ENCODE peak calls at places on chromosomes 16 and 17, in seven cellular contexts. I, P, M, U, A, L and G are unnamed samples.

GRCh38 chr17:60106377-60107059 is 27.8 kb upstream of the HEATR6 start:
- DNase-seq in I (no peak), P (no peak), M (no peak), U (peak; percentile 70), A (no peak), L (no peak), G (no peak)

GRCh38 chr16:535446-536405 is 8.2 kb downstream of the CAPN15 start:
- DNase-seq in I (no peak), P (no peak), M (no peak), U (peak; percentile 57), A (peak; percentile 89), L (no peak), G (no peak)

GRCh38 chr17:19311421-19312215 is 50.9 kb downstream of the B9D1 start:
- DNase-seq in I (no peak), P (no peak), M (no peak), U (peak; percentile 41), A (no peak), L (no peak), G (no peak)

GRCh38 chr17:73969956-73970355 is 233.5 kb upstream of the RPL38 start:
- DNase-seq in I (no peak), P (no peak), M (no peak), U (no peak), A (peak; percentile 45), L (peak; percentile 81), G (no peak)

GRCh38 chr17:28491286-28491685 is 14.9 kb upstream of the FOXN1 start:
- DNase-seq in I (no peak), P (no peak), M (no peak), U (no peak), A (no peak), L (no peak), G (no peak)

GRCh38 chr17:68399638-68400403 is 57.5 kb downstream of the WIPI1 start:
- DNase-seq in I (no peak), P (no peak), M (no peak), U (peak; percentile 16), A (peak; percentile 65), L (peak; percentile 82), G (no peak)

GRCh38 chr17:28745052-28745776 is 1.4 kb downstream of the TRAF4 start:
- DNase-seq in I (peak; percentile 70), P (peak; percentile 66), M (no peak), U (no peak), A (peak; percentile 85), L (no peak), G (no peak)

GRCh38 chr17:58667934-58668597 is 23.8 kb downstream of the TEX14 start:
- DNase-seq in I (no peak), P (no peak), M (no peak), U (peak; percentile 15), A (no peak), L (no peak), G (no peak)

GRCh38 chr17:21394265-21394664 is 18.1 kb downstream of the KCNJ12 start:
- DNase-seq in I (no peak), P (no peak), M (no peak), U (peak; percentile 31), A (no peak), L (no peak), G (no peak)

GRCh38 chr16:28873543-28874201 is 4.6 kb upstream of the ATP2A1 start:
- DNase-seq in I (no peak), P (no peak), M (no peak), U (no peak), A (no peak), L (no peak), G (no peak)

GRCh38 chr17:64081802-64082799 is 47.8 kb downstream of the ERN1 start:
- DNase-seq in I (no peak), P (no peak), M (no peak), U (peak; percentile 65), A (peak; percentile 52), L (no peak), G (no peak)

GRCh38 chr17:76581515-76581914 is 4.1 kb downstream of the ST6GALNAC2 start:
- DNase-seq in I (no peak), P (no peak), M (no peak), U (no peak), A (no peak), L (no peak), G (no peak)

GRCh38 chr17:42944211-42944610 is 20.0 kb downstream of the AARSD1 start:
- DNase-seq in I (no peak), P (no peak), M (no peak), U (no peak), A (no peak), L (no peak), G (no peak)

GRCh38 chr17:40025991-40026815 is 11.0 kb downstream of the CSF3 start:
- DNase-seq in I (no peak), P (no peak), M (no peak), U (no peak), A (peak; percentile 5), L (no peak), G (no peak)

GRCh38 chr17:78974635-78975591 is 4.8 kb downstream of the LGALS3BP start:
- DNase-seq in I (no peak), P (peak; percentile 32), M (no peak), U (peak; percentile 86), A (peak; percentile 56), L (peak; percentile 96), G (no peak)

GRCh38 chr16:53510704-53511070 is 7.7 kb upstream of the AKTIP start:
- DNase-seq in I (no peak), P (no peak), M (no peak), U (no peak), A (no peak), L (peak; percentile 14), G (no peak)

GRCh38 chr16:66977341-66978113 is 10.9 kb upstream of the CES4A start:
- DNase-seq in I (peak; percentile 94), P (peak; percentile 89), M (peak; percentile 56), U (peak; percentile 70), A (peak; percentile 93), L (peak; percentile 98), G (peak; percentile 95)
- TF ChIP-seq CTCF in I (peak; percentile 94), P (peak; percentile 89), M (peak; percentile 98), U (peak; percentile 99), A (peak; percentile 95), L (no peak), G (no peak)

GRCh38 chr17:752620-753219 is 656 bp upstream of the GEMIN4 start:
- DNase-seq in I (no peak), P (no peak), M (no peak), U (no peak), A (peak; percentile 68), L (peak; percentile 93), G (no peak)

GRCh38 chr17:753407-753806 is 1.3 kb upstream of the GEMIN4 start:
- DNase-seq in I (no peak), P (no peak), M (no peak), U (no peak), A (no peak), L (no peak), G (no peak)

GRCh38 chr17:751269-752001 is 629 bp downstream of the GEMIN4 start:
- DNase-seq in I (peak; percentile 57), P (peak; percentile 35), M (no peak), U (peak; percentile 21), A (peak; percentile 41), L (peak; percentile 89), G (no peak)

GRCh38 chr17:750431-751037 is 1.5 kb downstream of the GEMIN4 start:
- DNase-seq in I (no peak), P (no peak), M (no peak), U (no peak), A (no peak), L (no peak), G (no peak)

GRCh38 chr17:752002-752619 is at the start of gene GEMIN4:
- DNase-seq in I (peak; percentile 100), P (peak; percentile 96), M (peak; percentile 86), U (peak; percentile 72), A (peak; percentile 95), L (peak; percentile 98), G (peak; percentile 88)
- TF ChIP-seq CTCF in I (peak; percentile 96), P (peak; percentile 86), M (peak; percentile 95), U (peak; percentile 98), A (peak; percentile 99), L (no peak), G (peak; percentile 62)

GRCh38 chr16:4471869-4472268 is 2.6 kb downstream of the NMRAL1 start:
- DNase-seq in I (no peak), P (no peak), M (no peak), U (no peak), A (no peak), L (no peak), G (no peak)

GRCh38 chr16:4474192-4474961 is at the start of gene NMRAL1:
- DNase-seq in I (peak; percentile 88), P (peak; percentile 90), M (peak; percentile 87), U (peak; percentile 67), A (peak; percentile 94), L (peak; percentile 98), G (peak; percentile 81)

GRCh38 chr16:4472880-4473279 is 1.5 kb downstream of the NMRAL1 start:
- DNase-seq in I (no peak), P (no peak), M (no peak), U (no peak), A (no peak), L (no peak), G (no peak)

GRCh38 chr16:4477966-4478365 is 1.8 kb downstream of the HMOX2 start:
- DNase-seq in I (no peak), P (no peak), M (no peak), U (peak; percentile 17), A (no peak), L (no peak), G (no peak)

DNA sequence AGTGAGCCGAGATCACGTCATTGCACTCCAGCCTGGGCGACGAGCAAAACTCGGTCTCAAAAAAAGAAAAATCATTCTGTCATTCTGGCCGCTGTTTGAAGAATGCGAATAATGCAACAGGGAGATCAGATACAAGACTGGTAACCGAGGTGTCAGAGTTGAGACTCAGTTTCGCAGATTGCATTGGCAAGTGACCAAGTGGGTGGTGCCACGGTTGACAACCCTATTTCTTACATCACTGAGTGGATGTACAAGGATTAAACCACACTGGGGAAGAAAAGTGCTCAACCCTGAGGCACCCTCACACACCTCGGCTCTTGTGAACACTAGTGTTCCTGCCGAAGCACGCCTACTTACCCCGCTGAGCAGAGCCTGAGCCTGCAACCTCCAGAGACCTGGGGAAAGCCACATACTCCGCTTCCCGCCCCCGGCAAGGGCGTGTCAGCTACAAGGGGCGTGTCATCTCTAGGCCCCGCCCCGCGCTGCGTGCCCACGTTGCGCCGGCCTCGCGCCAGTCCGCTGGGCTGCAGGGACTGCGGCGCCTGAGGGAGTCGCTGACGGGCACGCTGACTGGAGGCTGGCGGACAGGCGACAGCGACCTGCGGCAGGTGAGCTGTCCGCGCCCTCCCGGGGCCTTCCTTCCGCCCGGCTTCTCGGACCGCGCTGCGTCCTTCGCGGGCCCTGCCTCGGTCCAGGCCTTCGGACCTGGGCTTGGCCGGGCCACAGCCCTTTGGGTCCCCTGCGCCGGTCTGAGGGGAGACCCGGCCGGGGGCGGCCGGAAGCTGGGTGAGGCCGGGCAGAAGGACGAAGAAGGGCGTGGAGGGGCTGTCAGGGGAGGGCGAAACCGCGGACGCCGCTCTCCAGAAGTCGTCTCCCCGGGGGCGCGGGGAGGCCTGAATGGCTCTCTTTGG is at the start of gene HMOX2:
- DNase-seq in I (peak; percentile 91), P (peak; percentile 95), M (peak; percentile 90), U (peak; percentile 84), A (peak; percentile 97), L (peak; percentile 98), G (peak; percentile 90)
- TF ChIP-seq CTCF in I (no peak), P (peak; percentile 50), M (peak; percentile 58), U (peak; percentile 48), A (peak; percentile 53), L (no peak), G (no peak)

DNA sequence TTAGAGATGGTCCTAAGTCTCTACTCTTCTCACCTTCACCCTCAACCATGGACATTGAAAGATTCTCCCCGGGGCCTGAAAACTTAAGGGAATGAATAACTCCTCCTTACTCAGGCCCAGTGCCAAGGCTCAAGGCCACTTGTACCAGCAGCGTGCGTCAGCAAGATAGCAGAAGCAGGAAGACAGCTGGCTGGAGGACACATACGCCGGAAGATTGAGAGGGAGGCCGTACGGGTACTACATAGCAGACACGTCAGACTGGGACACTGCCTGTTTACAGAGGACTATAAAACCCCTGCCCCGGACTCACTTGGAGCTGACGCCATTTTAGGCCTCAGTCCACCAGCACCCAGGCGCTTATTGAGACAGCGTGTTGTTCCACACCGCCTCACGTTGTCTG is 75.8 kb upstream of the MED13 start:
- DNase-seq in I (no peak), P (no peak), M (no peak), U (no peak), A (no peak), L (no peak), G (no peak)
- TF ChIP-seq CTCF in I (no peak), P (no peak), M (no peak), U (no peak), A (no peak), L (no peak), G (no peak)